ENCODE peak calls at places on chromosomes 1 and 21, in ten cellular contexts. One of them, this sample, is unnamed.

GRCh38 chr21:38768385-38769071 is 37.2 kb upstream of the ETS2 start:
- DNase-seq in left cardiac atrium: no peak
- DNase-seq in HTR-8/SVneo: no peak
- DNase-seq in OCI-M1: no peak
- DNase-seq in GM19239: no peak
- DNase-seq in activated T-cell treated with anti-CD3 and anti-CD28 coated beads for 48 hours: peak; percentile 62
- DNase-seq in fibroblast of mammary gland: peak; percentile 95
- DNase-seq in pulmonary artery endothelial cell: no peak
- DNase-seq in GM04503: no peak
- DNase-seq in NCI-H510A treated with DMSO at 0.1 percent for 48 hours: no peak
- DNase-seq in this sample: no peak

GRCh38 chr1:19484338-19484792 is 974 bp downstream of the CAPZB start:
- DNase-seq in left cardiac atrium: no peak
- DNase-seq in HTR-8/SVneo: no peak
- DNase-seq in OCI-M1: no peak
- DNase-seq in GM19239: no peak
- DNase-seq in activated T-cell treated with anti-CD3 and anti-CD28 coated beads for 48 hours: no peak
- DNase-seq in fibroblast of mammary gland: no peak
- DNase-seq in pulmonary artery endothelial cell: no peak
- DNase-seq in GM04503: no peak
- DNase-seq in NCI-H510A treated with DMSO at 0.1 percent for 48 hours: no peak
- DNase-seq in this sample: peak; percentile 75

GRCh38 chr1:46187106-46187869 is 10.9 kb downstream of the POMGNT1 start:
- DNase-seq in left cardiac atrium: no peak
- DNase-seq in HTR-8/SVneo: no peak
- DNase-seq in OCI-M1: no peak
- DNase-seq in GM19239: no peak
- DNase-seq in activated T-cell treated with anti-CD3 and anti-CD28 coated beads for 48 hours: no peak
- DNase-seq in fibroblast of mammary gland: no peak
- DNase-seq in pulmonary artery endothelial cell: no peak
- DNase-seq in GM04503: no peak
- DNase-seq in NCI-H510A treated with DMSO at 0.1 percent for 48 hours: peak; percentile 52
- DNase-seq in this sample: no peak

GRCh38 chr1:5720484-5720883 is 271.7 kb downstream of the NPHP4 start:
- DNase-seq in left cardiac atrium: no peak
- DNase-seq in HTR-8/SVneo: no peak
- DNase-seq in OCI-M1: no peak
- DNase-seq in GM19239: no peak
- DNase-seq in activated T-cell treated with anti-CD3 and anti-CD28 coated beads for 48 hours: no peak
- DNase-seq in fibroblast of mammary gland: no peak
- DNase-seq in pulmonary artery endothelial cell: no peak
- DNase-seq in GM04503: no peak
- DNase-seq in NCI-H510A treated with DMSO at 0.1 percent for 48 hours: no peak
- DNase-seq in this sample: no peak

GRCh38 chr1:208033236-208033635 is 122.3 kb upstream of the CD34 start:
- DNase-seq in left cardiac atrium: no peak
- DNase-seq in HTR-8/SVneo: no peak
- DNase-seq in OCI-M1: no peak
- DNase-seq in GM19239: no peak
- DNase-seq in activated T-cell treated with anti-CD3 and anti-CD28 coated beads for 48 hours: no peak
- DNase-seq in fibroblast of mammary gland: no peak
- DNase-seq in pulmonary artery endothelial cell: no peak
- DNase-seq in GM04503: no peak
- DNase-seq in NCI-H510A treated with DMSO at 0.1 percent for 48 hours: no peak
- DNase-seq in this sample: no peak

GRCh38 chr1:154869351-154870116 is 547 bp downstream of the KCNN3 start:
- DNase-seq in left cardiac atrium: peak; percentile 86
- DNase-seq in HTR-8/SVneo: no peak
- DNase-seq in OCI-M1: no peak
- DNase-seq in GM19239: no peak
- DNase-seq in activated T-cell treated with anti-CD3 and anti-CD28 coated beads for 48 hours: no peak
- DNase-seq in fibroblast of mammary gland: peak; percentile 30
- DNase-seq in pulmonary artery endothelial cell: no peak
- DNase-seq in GM04503: no peak
- DNase-seq in NCI-H510A treated with DMSO at 0.1 percent for 48 hours: peak; percentile 22
- DNase-seq in this sample: peak; percentile 67

GRCh38 chr1:59640851-59641250 is 173.9 kb upstream of the HOOK1 start:
- DNase-seq in left cardiac atrium: no peak
- DNase-seq in HTR-8/SVneo: no peak
- DNase-seq in OCI-M1: no peak
- DNase-seq in GM19239: no peak
- DNase-seq in activated T-cell treated with anti-CD3 and anti-CD28 coated beads for 48 hours: no peak
- DNase-seq in fibroblast of mammary gland: no peak
- DNase-seq in pulmonary artery endothelial cell: no peak
- DNase-seq in GM04503: no peak
- DNase-seq in NCI-H510A treated with DMSO at 0.1 percent for 48 hours: no peak
- DNase-seq in this sample: no peak

GRCh38 chr1:150981805-150982712 is at the start of gene ANXA9:
- DNase-seq in left cardiac atrium: no peak
- DNase-seq in HTR-8/SVneo: no peak
- DNase-seq in OCI-M1: peak; percentile 44
- DNase-seq in GM19239: no peak
- DNase-seq in activated T-cell treated with anti-CD3 and anti-CD28 coated beads for 48 hours: no peak
- DNase-seq in fibroblast of mammary gland: peak; percentile 31
- DNase-seq in pulmonary artery endothelial cell: no peak
- DNase-seq in GM04503: no peak
- DNase-seq in NCI-H510A treated with DMSO at 0.1 percent for 48 hours: peak; percentile 76
- DNase-seq in this sample: peak; percentile 63

This sample was measured in H7.